ENCODE peak calls at places on chromosomes 13 and 19, in six cellular contexts. C is mesenchymal stem cell, P is H9, J is trophoblast cell, Y is neuronal stem cell, W is H1. E is an unnamed sample.

GRCh38 chr19:43782689-43783231 is 2.0 kb upstream of the KCNN4 start:
- DNase-seq in C (no peak), P (no peak), J (peak), Y (no peak), W (no peak), E (no peak)

GRCh38 chr19:34475026-34475974 is 6.3 kb upstream of the WTIP start:
- DNase-seq in C (peak), P (no peak), J (peak), Y (no peak), W (no peak), E (peak)

GRCh38 chr19:7267792-7268736 is 26.1 kb downstream of the INSR start:
- DNase-seq in C (no peak), P (no peak), J (peak), Y (no peak), W (no peak), E (no peak)

GRCh38 chr13:39016789-39017188 is 21.1 kb downstream of the PROSER1 start:
- DNase-seq in C (peak), P (no peak), J (peak), Y (peak), W (no peak), E (peak)

GRCh38 chr13:59710995-59711701 is 452.6 kb downstream of the DIAPH3 start:
- DNase-seq in C (peak), P (no peak), J (no peak), Y (no peak), W (no peak), E (no peak)

GRCh38 chr19:16041571-16042386 is 34.5 kb upstream of the TPM4 start:
- DNase-seq in C (peak), P (peak), J (peak), Y (peak), W (peak), E (peak)

GRCh38 chr19:12647490-12648071 is 19.0 kb downstream of the MAN2B1 start:
- DNase-seq in C (no peak), P (peak), J (peak), Y (no peak), W (peak), E (no peak)

GRCh38 chr13:23504188-23504587 is 66.0 kb upstream of the TNFRSF19 start:
- DNase-seq in C (no peak), P (no peak), J (no peak), Y (no peak), W (no peak), E (peak)

GRCh38 chr13:98214008-98214643 is 37.1 kb upstream of the RNF113B start:
- DNase-seq in C (peak), P (no peak), J (no peak), Y (no peak), W (no peak), E (peak)

GRCh38 chr19:4980087-4980486 is 11.2 kb downstream of the KDM4B start:
- DNase-seq in C (no peak), P (no peak), J (peak), Y (no peak), W (no peak), E (no peak)

GRCh38 chr19:45130888-45131615 is 29.7 kb downstream of the NKPD1 start:
- DNase-seq in C (peak), P (no peak), J (peak), Y (no peak), W (no peak), E (peak)

GRCh38 chr19:38711726-38712153 is 32.5 kb downstream of the CAPN12 start:
- DNase-seq in C (peak), P (no peak), J (no peak), Y (no peak), W (no peak), E (peak)

GRCh38 chr19:35232912-35233311 is 4.4 kb upstream of the FAM187B start:
- DNase-seq in C (no peak), P (no peak), J (no peak), Y (no peak), W (no peak), E (no peak)

GRCh38 chr13:50033696-50034095 is 18.5 kb downstream of the KCNRG start:
- DNase-seq in C (peak), P (no peak), J (peak), Y (no peak), W (no peak), E (peak)

GRCh38 chr19:12187625-12188024 is 24.7 kb downstream of the ZNF136 start:
- DNase-seq in C (peak), P (no peak), J (no peak), Y (no peak), W (no peak), E (no peak)

GRCh38 chr13:46492946-46493345 is 60.0 kb upstream of the LRCH1 start:
- DNase-seq in C (peak), P (no peak), J (peak), Y (peak), W (no peak), E (peak)

GRCh38 chr19:10968527-10969081 is 7.8 kb downstream of the SMARCA4 start:
- DNase-seq in C (no peak), P (no peak), J (no peak), Y (no peak), W (no peak), E (no peak)

GRCh38 chr13:76293346-76293745 is 592.9 kb downstream of the KCTD12 start:
- DNase-seq in C (peak), P (no peak), J (peak), Y (no peak), W (no peak), E (peak)

GRCh38 chr19:12733369-12733896 is 1.1 kb downstream of the TRIR start:
- DNase-seq in C (peak), P (no peak), J (peak), Y (peak), W (no peak), E (peak)

GRCh38 chr13:20231839-20232555 is at the start of gene GJB6:
- DNase-seq in C (no peak), P (peak), J (peak), Y (peak), W (peak), E (no peak)

GRCh38 chr19:10309423-10309822 is at the start of gene ZGLP1:
- DNase-seq in C (no peak), P (no peak), J (no peak), Y (no peak), W (no peak), E (no peak)

DNA sequence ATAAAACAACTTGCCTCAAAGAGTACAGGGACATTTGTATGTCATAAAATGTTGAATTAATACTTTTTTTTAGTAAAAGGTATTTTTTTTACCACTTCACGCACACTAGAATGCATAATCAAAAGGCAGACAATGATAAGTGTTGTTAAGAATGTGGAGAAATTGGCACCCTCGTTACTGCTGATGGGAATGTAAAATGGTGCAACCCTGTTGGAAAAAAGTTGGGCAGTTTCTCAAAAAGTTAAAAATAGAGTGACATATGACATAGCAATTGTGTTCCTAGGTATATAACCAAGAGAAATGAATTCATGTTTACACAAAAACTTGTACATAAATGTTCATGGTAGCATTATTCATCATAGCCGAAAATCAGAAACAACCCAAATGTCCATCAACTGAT is 109.5 kb downstream of the PIBF1 start:
- DNase-seq in C (no peak), P (no peak), J (no peak), Y (no peak), W (no peak), E (no peak)
- H4K91ac ChIP-seq in C (no peak), P (no peak), J (no peak), Y (no peak), W (no peak), E (no peak)

DNA sequence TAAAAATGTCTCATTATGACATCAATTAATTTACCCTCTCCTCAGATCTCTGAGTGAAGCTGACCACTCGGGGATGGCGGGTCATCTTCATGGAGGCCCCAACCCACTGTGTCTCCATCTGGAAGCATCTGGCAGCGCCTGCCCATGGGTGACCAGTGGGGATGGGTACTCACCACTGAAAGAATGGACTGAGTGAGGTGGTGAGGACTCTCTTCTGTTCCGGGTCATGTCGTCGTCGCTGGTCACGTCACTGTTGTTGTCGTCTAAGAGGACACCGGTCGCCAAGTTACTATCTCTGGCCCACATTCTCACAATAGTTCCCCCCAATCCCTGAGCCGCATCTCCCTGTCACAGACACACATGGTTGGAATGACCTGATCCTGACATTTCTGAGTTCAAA is 17.1 kb downstream of the PEG3 start:
- DNase-seq in C (no peak), P (no peak), J (no peak), Y (no peak), W (no peak), E (no peak)
- H4K91ac ChIP-seq in C (no peak), P (no peak), J (no peak), Y (no peak), W (no peak), E (no peak)

DNA sequence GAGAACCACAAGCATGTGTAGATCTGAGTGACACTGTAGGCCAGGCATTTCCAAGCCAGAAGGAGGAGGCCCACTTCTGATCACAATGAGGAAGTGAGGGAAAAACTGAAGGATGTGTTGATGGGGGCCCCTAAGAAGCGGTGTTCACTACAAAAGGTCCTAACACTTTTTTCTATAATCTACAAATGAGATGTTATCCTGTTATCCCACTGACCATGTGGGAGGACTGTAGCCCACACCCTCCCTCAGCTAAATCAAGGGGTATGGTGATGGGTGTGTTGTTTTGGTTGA is 99.0 kb upstream of the MCF2L start:
- DNase-seq in C (no peak), P (no peak), J (no peak), Y (no peak), W (no peak), E (no peak)
- H4K91ac ChIP-seq in C (no peak), P (no peak), J (no peak), Y (no peak), W (no peak), E (no peak)

GRCh38 chr19:28454083-28454482 is 758.9 kb downstream of the UQCRFS1 start:
- DNase-seq in C (no peak), P (no peak), J (no peak), Y (no peak), W (no peak), E (no peak)

GRCh38 chr19:28456708-28457320 is 756.1 kb downstream of the UQCRFS1 start:
- DNase-seq in C (no peak), P (no peak), J (no peak), Y (no peak), W (no peak), E (no peak)

GRCh38 chr19:28456264-28456663 is 756.7 kb downstream of the UQCRFS1 start:
- DNase-seq in C (no peak), P (no peak), J (no peak), Y (no peak), W (no peak), E (no peak)

GRCh38 chr19:28463493-28464053 is 749.4 kb downstream of the UQCRFS1 start:
- DNase-seq in C (no peak), P (no peak), J (no peak), Y (no peak), W (no peak), E (no peak)

GRCh38 chr19:28457620-28458019 is 755.3 kb downstream of the UQCRFS1 start:
- DNase-seq in C (no peak), P (no peak), J (no peak), Y (no peak), W (no peak), E (no peak)
- H4K91ac ChIP-seq in C (no peak), P (no peak), J (no peak), Y (no peak), W (no peak), E (no peak)

GRCh38 chr13:25084101-25084500 is 11.8 kb upstream of the PABPC3 start:
- DNase-seq in C (no peak), P (no peak), J (no peak), Y (no peak), W (no peak), E (no peak)
- H4K91ac ChIP-seq in C (no peak), P (no peak), J (no peak), Y (no peak), W (no peak), E (no peak)

GRCh38 chr19:1117654-1118053 is 13.9 kb downstream of the GPX4 start:
- DNase-seq in C (no peak), P (no peak), J (no peak), Y (no peak), W (no peak), E (no peak)
- H4K91ac ChIP-seq in C (no peak), P (no peak), J (no peak), Y (no peak), W (no peak), E (no peak)

GRCh38 chr13:111159362-111160320 is 44.5 kb downstream of the ARHGEF7 start:
- DNase-seq in C (no peak), P (no peak), J (no peak), Y (no peak), W (no peak), E (no peak)

GRCh38 chr13:111165189-111165588 is 50.1 kb downstream of the ARHGEF7 start:
- DNase-seq in C (no peak), P (no peak), J (peak), Y (no peak), W (no peak), E (no peak)

GRCh38 chr13:111158136-111158805 is 43.2 kb downstream of the ARHGEF7 start:
- DNase-seq in C (no peak), P (no peak), J (peak), Y (no peak), W (no peak), E (no peak)

GRCh38 chr13:111160648-111161047 is 45.5 kb downstream of the ARHGEF7 start:
- DNase-seq in C (no peak), P (no peak), J (no peak), Y (no peak), W (no peak), E (no peak)

DNA sequence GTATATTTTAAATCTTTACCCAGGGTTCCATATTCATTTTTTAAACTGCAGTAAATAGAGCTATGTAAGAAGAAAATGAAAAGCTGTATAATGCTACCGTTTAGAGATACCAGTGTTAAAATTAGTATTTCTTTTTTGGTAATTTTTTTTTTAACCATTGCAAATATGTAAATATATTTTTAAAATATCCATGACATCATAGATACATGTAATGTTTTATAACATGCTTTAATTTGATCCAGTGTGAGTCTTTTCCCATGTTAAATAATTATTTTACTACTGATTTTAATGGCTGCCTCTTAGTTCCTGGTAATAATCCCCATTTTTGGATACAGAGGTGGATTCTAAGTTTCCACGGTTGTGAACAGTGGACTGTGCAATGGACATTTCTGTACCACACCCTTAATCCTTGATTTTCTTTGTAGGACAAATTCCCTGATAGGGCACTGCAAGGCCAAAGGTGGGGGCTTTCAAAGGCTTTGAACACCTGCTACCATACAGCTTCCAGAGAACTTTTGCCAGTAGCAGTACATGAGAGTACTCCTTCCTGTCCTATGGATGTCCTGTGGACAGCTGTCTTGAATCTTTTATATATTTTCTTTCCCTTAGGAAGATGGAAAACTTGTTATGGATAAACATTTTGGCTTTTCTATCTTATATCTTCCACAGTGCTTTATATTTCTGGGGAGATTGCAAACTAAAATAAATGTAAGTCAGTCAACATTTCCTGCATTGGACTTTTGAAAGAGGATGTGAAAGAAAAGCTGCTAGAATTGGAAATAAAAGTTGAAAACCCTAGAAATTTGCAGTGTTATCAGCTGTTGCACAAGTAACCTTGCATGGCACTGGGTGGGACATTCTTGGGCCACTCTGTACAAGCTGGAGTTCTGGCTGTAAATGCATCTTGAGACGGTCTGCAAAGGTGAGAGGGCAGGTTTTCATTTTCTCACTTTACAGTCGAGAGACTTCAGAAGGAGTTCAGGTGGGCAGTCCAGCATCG is 46.8 kb downstream of the ARHGEF7 start:
- DNase-seq in C (no peak), P (no peak), J (no peak), Y (no peak), W (no peak), E (no peak)
- H4K91ac ChIP-seq in C (no peak), P (no peak), J (no peak), Y (no peak), W (no peak), E (no peak)

GRCh38 chr13:51823351-51823750 is 19.4 kb upstream of the DHRS12 start:
- DNase-seq in C (no peak), P (no peak), J (no peak), Y (no peak), W (no peak), E (no peak)

GRCh38 chr13:51822106-51822840 is 18.3 kb upstream of the DHRS12 start:
- DNase-seq in C (no peak), P (no peak), J (no peak), Y (no peak), W (no peak), E (no peak)

GRCh38 chr13:51825165-51825592 is 19.8 kb downstream of the TMEM272 start:
- DNase-seq in C (no peak), P (no peak), J (no peak), Y (no peak), W (no peak), E (no peak)

GRCh38 chr13:51825681-51826254 is 19.2 kb downstream of the TMEM272 start:
- DNase-seq in C (no peak), P (no peak), J (no peak), Y (no peak), W (no peak), E (no peak)

DNA sequence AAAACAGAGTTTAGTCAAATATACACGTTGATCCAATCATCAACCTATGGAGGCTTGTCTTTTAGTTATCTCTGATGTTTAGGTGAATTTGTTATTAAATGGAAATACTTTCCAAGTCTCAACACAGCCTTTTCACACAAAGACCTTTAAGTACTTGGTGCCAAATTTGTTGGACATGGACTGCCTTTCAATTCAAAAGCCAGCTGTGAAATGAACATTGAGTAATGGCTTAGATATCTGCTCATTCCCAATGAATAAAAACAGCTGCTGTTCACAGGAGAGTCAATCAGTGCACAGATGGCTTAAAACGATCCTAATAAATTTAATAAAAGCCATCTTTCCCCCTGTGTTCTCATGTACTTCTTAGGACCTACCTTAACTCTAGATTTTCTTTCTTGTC is 19.9 kb upstream of the DHRS12 start:
- DNase-seq in C (no peak), P (no peak), J (no peak), Y (no peak), W (no peak), E (no peak)
- H4K91ac ChIP-seq in C (no peak), P (no peak), J (no peak), Y (no peak), W (no peak), E (no peak)

GRCh38 chr13:113065406-113066141 is 40.0 kb upstream of the F7 start:
- DNase-seq in C (no peak), P (no peak), J (no peak), Y (no peak), W (no peak), E (peak)
- H4K91ac ChIP-seq in C (peak), P (no peak), J (no peak), Y (no peak), W (no peak), E (no peak)